ENCODE peak calls at places on chromosomes 5 and 9, in nine cellular contexts. Y is PC-3, M is GM23338, A is neural progenitor cell, H is SK-N-SH, Q is HCT116, D is MM.1S, S is OCI-LY7, T is hepatocyte. K is an unnamed sample.

GRCh38 chr9:133589454-133590227 is 19.5 kb downstream of the FAM163B start:
- DNase-seq in H (no peak), M (peak; percentile 82), Q (peak; percentile 40), T (no peak), A (peak; percentile 45), Y (no peak), S (peak; percentile 66), D (no peak), K (no peak)

GRCh38 chr5:115798252-115798651 is 18.2 kb downstream of the CDO1 start:
- DNase-seq in Y (no peak), D (no peak), M (no peak), T (no peak), H (no peak), Q (no peak), S (no peak), A (no peak), K (no peak)

GRCh38 chr5:158450761-158451160 is 591.8 kb upstream of the CLINT1 start:
- DNase-seq in Y (no peak), Q (no peak), S (no peak), D (no peak), M (no peak), T (no peak), H (no peak), A (no peak), K (no peak)

GRCh38 chr5:75274486-75274885 is 37.8 kb upstream of the ANKRD31 start:
- DNase-seq in Y (no peak), D (no peak), T (no peak), H (no peak), M (no peak), A (no peak), Q (no peak), S (no peak), K (no peak)

GRCh38 chr5:3599283-3600105 is 3.9 kb downstream of the IRX1 start:
- DNase-seq in T (no peak), H (peak; percentile 41), Y (no peak), A (peak; percentile 79), D (no peak), M (peak; percentile 75), S (no peak), Q (no peak), K (peak; percentile 88)

GRCh38 chr5:8012131-8012977 is 143.4 kb downstream of the MTRR start:
- DNase-seq in D (no peak), Q (no peak), H (no peak), Y (no peak), T (no peak), M (no peak), A (no peak), S (no peak), K (no peak)

GRCh38 chr5:160188151-160188967 is 40.9 kb upstream of the FABP6 start:
- DNase-seq in A (peak; percentile 70), D (no peak), Y (peak; percentile 39), S (no peak), M (peak; percentile 96), H (no peak), Q (no peak), T (peak; percentile 86), K (peak; percentile 72)

GRCh38 chr9:95724253-95724991 is 151.1 kb upstream of the ERCC6L2 start:
- DNase-seq in S (peak; percentile 57), Q (no peak), H (no peak), D (peak; percentile 91), Y (no peak), A (no peak), M (no peak), T (no peak), K (no peak)

GRCh38 chr9:137459601-137460362 is 648 bp upstream of the NSMF start:
- DNase-seq in Y (no peak), S (no peak), H (peak; percentile 36), M (no peak), D (no peak), Q (no peak), T (no peak), A (no peak), K (no peak)

GRCh38 chr9:136007906-136008692 is 46.9 kb upstream of the UBAC1 start:
- DNase-seq in M (no peak), H (no peak), Y (peak; percentile 82), D (no peak), S (no peak), A (no peak), T (peak; percentile 48), Q (peak; percentile 16), K (peak; percentile 58)

GRCh38 chr9:11204521-11204920 is 591.7 kb upstream of the PTPRD start:
- DNase-seq in S (no peak), M (peak; percentile 1), A (no peak), Y (peak; percentile 19), T (no peak), D (no peak), Q (no peak), H (no peak), K (no peak)

GRCh38 chr5:130502702-130503101 is 598.4 kb downstream of the CHSY3 start:
- DNase-seq in H (no peak), Y (no peak), Q (no peak), S (no peak), T (no peak), M (peak; percentile 19), A (peak; percentile 14), D (no peak), K (no peak)

GRCh38 chr9:115164511-115164974 is 46.6 kb upstream of the TNC start:
- DNase-seq in H (peak; percentile 15), T (peak; percentile 44), Q (peak; percentile 94), S (no peak), A (peak; percentile 10), D (peak; percentile 70), M (no peak), Y (peak; percentile 93), K (peak; percentile 41)

GRCh38 chr9:3177921-3178320 is 334.0 kb upstream of the PUM3 start:
- DNase-seq in T (no peak), H (no peak), Q (no peak), D (no peak), Y (no peak), A (no peak), S (no peak), M (no peak), K (peak; percentile 77)

GRCh38 chr5:56951131-56951945 is 585 bp downstream of the MIER3 start:
- DNase-seq in H (peak; percentile 82), A (peak; percentile 84), S (peak; percentile 58), T (peak; percentile 58), Y (no peak), Q (no peak), D (peak; percentile 32), M (peak; percentile 74), K (peak; percentile 55)

GRCh38 chr9:129641751-129642585 is at the start of gene ASB6:
- DNase-seq in M (peak; percentile 98), A (peak; percentile 99), H (peak; percentile 99), Q (peak; percentile 92), D (peak; percentile 97), T (peak; percentile 98), S (peak; percentile 93), Y (peak; percentile 91), K (peak; percentile 99)
- TF ChIP-seq EZH2phosphoT487 in M (no peak), A (no peak), H (no peak), Q (no peak), D (no peak), T (no peak), S (no peak), Y (no peak), K (no peak)

GRCh38 chr9:128636024-128636390 is 20.6 kb downstream of the DYNC2I2 start:
- DNase-seq in S (no peak), Q (no peak), M (peak; percentile 80), Y (peak; percentile 74), T (peak; percentile 77), A (peak; percentile 48), D (no peak), H (peak; percentile 43), K (peak; percentile 34)

GRCh38 chr9:128636556-128637530 is 19.8 kb downstream of the DYNC2I2 start:
- DNase-seq in M (no peak), S (no peak), Q (no peak), Y (no peak), T (no peak), A (no peak), D (no peak), H (peak; percentile 32), K (no peak)

GRCh38 chr9:128634111-128634510 is 22.5 kb downstream of the DYNC2I2 start:
- DNase-seq in M (no peak), Y (no peak), D (no peak), Q (no peak), T (no peak), S (no peak), H (peak; percentile 30), A (no peak), K (no peak)

GRCh38 chr9:128634651-128635262 is 21.9 kb downstream of the DYNC2I2 start:
- DNase-seq in S (no peak), H (peak; percentile 27), Y (no peak), Q (no peak), A (no peak), M (no peak), T (no peak), D (no peak), K (no peak)

GRCh38 chr9:128635266-128636023 is 21.2 kb downstream of the DYNC2I2 start:
- DNase-seq in Y (peak; percentile 97), Q (peak; percentile 94), D (no peak), T (peak; percentile 96), H (peak; percentile 81), A (peak; percentile 66), S (no peak), M (peak; percentile 96), K (peak; percentile 99)
- H3K4me3 ChIP-seq in Y (peak overlapping the region; percentile 43), Q (peak overlapping the region; percentile 53), D (no peak overlapping the region), T (no peak overlapping the region), H (no peak overlapping the region), A (no peak overlapping the region), S (no peak overlapping the region), M (no peak overlapping the region), K (peak overlapping the region; percentile 45)

DNA sequence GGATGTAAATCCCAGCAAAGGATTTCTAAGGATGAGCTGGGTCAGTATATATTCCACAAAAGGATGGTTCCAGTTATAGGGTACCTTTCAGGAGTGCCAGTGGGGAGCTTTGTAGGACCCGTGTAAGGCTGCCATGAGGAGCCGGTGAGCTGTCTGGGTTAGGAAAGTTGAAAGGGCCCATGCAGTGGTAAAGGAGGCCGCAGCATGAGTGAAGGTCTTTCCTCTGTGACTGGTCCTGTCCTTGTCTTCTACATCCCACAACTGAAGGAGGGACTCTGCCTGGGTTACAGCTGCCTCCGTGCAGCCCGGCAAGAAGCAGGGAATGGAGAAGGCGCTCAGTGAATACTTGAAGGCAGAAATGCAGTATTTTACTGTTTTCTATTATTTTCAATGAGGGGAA is 58.9 kb downstream of the HSPA4 start:
- DNase-seq in T (no peak), H (no peak), Y (no peak), D (no peak), S (no peak), A (no peak), M (no peak), Q (no peak), K (no peak)
- H2AFZ ChIP-seq in T (no peak overlapping the region), H (peak overlapping the region; percentile 60), Y (no peak overlapping the region), D (peak overlapping the region; percentile 20), S (peak overlapping the region; percentile 43), A (no peak overlapping the region), M (no peak overlapping the region), Q (peak overlapping the region; percentile 91), K (peak overlapping the region; percentile 22)

DNA sequence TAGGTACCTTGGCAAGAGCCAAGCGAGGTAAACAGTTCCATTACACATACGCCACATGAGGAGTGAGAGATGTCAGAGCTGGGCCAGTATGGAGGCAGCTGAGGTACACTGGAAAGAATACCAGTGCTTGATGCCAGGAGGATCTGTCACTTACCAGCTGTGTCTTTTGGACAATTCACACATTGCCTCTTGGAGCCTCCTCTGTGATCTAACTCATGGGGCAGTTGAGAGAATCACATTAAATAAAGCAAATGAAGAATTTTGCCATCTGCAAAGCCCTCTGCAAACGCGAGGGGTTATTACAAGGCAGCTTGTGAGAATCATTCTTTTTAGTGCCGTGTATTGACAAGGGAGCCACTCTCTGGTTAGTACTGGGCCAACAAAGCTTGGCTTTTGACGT is 429.7 kb upstream of the KLF4 start:
- DNase-seq in Y (no peak), S (no peak), H (no peak), D (no peak), M (no peak), A (no peak), Q (no peak), T (no peak), K (no peak)
- TF ChIP-seq EZH2phosphoT487 in Y (no peak), S (no peak), H (no peak), D (no peak), M (no peak), A (no peak), Q (no peak), T (no peak), K (no peak)

K was measured in GM23248.